ENCODE peak calls at places on chromosomes 2 and 18, in four cellular contexts. Q is body of pancreas, D is IMR-90, Z is choroid plexus epithelial cell. W is an unnamed sample.

GRCh38 chr2:14677039-14677438 is 44.5 kb downstream of the LRATD1 start:
- DNase-seq in Q (no peak), D (no peak), Z (no peak), W (no peak)

GRCh38 chr2:69700381-69700780 is 41.6 kb upstream of the ANXA4 start:
- DNase-seq in Q (no peak), D (no peak), Z (no peak), W (no peak)

GRCh38 chr2:206784559-206785353 is 19.4 kb downstream of the FASTKD2 start:
- DNase-seq in Q (no peak), D (no peak), Z (no peak), W (no peak)

GRCh38 chr18:35415511-35416427 is 38.6 kb upstream of the ZNF396 start:
- DNase-seq in Q (no peak), D (peak), Z (peak), W (no peak)

GRCh38 chr2:234952270-234953115 is 676 bp downstream of the SH3BP4 start:
- DNase-seq in Q (peak), D (no peak), Z (no peak), W (peak)

GRCh38 chr2:98063289-98063688 is 23.7 kb upstream of the VWA3B start:
- DNase-seq in Q (no peak), D (no peak), Z (no peak), W (no peak)

GRCh38 chr2:112701092-112701491 is 19.7 kb upstream of the NT5DC4 start:
- DNase-seq in Q (no peak), D (peak), Z (no peak), W (no peak)

GRCh38 chr2:1863386-1863785 is 119.1 kb upstream of the PXDN start:
- DNase-seq in Q (no peak), D (no peak), Z (no peak), W (no peak)

GRCh38 chr2:226179010-226179409 is 620.6 kb downstream of the IRS1 start:
- DNase-seq in Q (no peak), D (no peak), Z (no peak), W (no peak)

GRCh38 chr2:144801766-144802165 is 281.8 kb upstream of the ZEB2 start:
- DNase-seq in Q (no peak), D (peak), Z (peak), W (no peak)

DNA sequence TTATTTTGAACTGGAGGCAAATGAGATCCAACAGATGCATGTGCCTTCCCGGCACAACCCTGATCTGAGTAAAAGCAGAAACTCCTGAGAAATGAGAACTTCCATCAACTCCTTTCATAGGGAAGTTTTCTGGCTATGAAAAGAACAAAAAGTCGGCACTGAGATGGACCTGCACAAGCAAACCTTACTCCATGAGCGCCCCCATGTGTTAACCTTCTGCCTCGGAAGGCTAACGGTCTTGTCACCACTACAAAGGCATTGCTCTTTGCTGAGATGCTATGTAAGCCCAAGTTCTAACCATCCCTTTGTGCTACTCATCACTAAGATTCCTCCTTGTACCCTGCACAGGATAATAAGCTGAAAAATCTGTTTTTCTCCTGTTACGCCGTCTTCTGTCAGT is 57.3 kb upstream of the SULT1C3 start:
- DNase-seq in Q (no peak), D (no peak), Z (peak), W (peak)
- TF ChIP-seq CTCF in Q (no peak), D (no peak), Z (peak), W (peak)

DNA sequence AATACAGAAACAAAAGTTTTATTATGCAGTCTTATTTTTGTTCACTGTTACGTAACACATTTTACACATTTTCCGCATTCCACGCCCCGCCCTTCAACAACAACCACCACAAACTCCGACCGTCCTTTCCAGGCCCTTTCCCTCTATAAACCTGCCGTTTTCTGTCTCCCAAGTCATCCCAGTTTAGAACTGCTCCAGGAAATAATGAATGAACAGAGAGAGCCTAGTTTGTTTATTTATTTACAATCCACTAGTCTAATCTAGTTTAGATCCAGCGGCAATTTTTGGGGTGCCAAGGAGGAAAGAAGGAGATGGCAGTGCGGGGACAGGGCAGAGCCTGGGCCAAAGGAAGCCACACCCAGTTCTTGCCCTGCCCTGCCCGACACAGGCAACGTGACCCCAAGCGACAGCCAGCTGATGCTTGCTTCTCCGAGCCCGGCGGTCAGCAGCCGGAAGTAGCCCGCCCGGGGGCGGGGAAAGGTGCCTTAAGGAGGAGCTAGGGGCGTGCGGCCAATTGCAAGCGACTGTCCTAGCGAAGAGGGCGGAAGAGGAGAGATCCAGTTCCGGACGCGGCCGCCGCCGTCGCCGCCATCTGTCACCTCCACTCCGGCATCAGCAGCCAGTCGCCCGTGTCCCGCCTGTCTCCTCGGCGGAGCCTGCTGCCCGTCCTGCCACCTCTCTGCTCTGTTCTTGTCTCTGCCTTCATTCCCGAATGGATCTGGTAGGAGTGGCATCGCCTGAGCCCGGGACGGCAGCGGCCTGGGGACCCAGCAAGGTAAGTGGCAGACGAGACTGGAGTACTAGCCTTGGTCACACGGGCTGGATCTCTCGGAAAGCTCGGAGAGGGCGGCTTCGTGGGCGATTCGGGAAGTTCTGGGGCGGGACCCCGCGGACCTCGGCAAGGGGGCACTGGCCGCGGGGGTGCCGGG is at the start of gene RIOK3:
- DNase-seq in Q (peak), D (peak), Z (peak), W (peak)
- TF ChIP-seq CTCF in Q (peak), D (no peak), Z (no peak), W (no peak)

GRCh38 chr18:55475467-55475866 is 112.5 kb downstream of the TCF4 start:
- DNase-seq in Q (no peak), D (no peak), Z (no peak), W (no peak)

GRCh38 chr18:55479656-55480420 is 108.2 kb downstream of the TCF4 start:
- DNase-seq in Q (no peak), D (no peak), Z (no peak), W (no peak)

GRCh38 chr18:55475916-55476315 is 112.1 kb downstream of the TCF4 start:
- DNase-seq in Q (no peak), D (no peak), Z (no peak), W (no peak)

GRCh38 chr18:55478301-55478660 is 109.7 kb downstream of the TCF4 start:
- DNase-seq in Q (no peak), D (peak), Z (no peak), W (no peak)

DNA sequence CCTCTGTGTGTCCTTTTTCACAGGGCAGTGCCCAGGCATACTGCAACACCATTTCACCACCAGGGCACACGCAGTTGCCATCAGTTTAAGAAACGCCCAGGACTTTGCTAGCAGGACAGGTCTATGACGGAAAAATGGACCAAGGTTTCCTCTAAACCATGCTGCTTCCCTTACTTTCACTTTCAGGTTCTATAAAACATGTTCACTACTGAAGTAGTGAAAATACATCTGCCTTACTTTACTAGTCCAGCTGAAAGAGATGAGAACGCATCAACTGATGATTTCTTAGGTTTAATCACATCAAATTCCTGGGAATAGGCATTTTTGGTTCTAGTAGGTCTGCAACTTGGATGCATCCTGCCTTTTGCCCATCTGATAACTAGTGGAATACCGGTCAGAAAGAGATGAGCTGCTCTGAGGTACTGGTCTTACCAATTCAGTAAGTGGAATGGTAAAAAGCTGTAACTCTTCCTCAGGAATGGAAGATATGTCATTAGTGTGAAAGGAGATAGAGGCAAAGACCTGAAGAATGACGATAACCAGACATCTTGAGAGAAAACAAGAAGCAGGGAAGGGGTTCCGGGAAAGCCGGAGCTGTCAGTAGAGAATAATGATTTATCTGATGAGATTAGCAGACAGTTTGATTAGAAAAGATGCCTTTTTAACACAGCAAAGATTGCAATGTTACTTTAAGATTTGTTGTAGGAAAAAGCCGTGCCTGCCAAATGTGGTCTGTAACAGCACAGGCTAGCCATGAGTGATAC is 110.3 kb downstream of the TCF4 start:
- DNase-seq in Q (peak), D (peak), Z (peak), W (peak)
- TF ChIP-seq CTCF in Q (peak), D (no peak), Z (peak), W (no peak)

GRCh38 chr2:204473224-204473623 is 72.1 kb upstream of the PARD3B start:
- DNase-seq in Q (no peak), D (no peak), Z (no peak), W (no peak)
- TF ChIP-seq CTCF in Q (no peak), D (no peak), Z (no peak), W (no peak)

GRCh38 chr2:167212054-167212648 is 323.9 kb downstream of the XIRP2 start:
- DNase-seq in Q (peak), D (peak), Z (peak), W (peak)
- TF ChIP-seq CTCF in Q (peak), D (peak), Z (peak), W (peak)

DNA sequence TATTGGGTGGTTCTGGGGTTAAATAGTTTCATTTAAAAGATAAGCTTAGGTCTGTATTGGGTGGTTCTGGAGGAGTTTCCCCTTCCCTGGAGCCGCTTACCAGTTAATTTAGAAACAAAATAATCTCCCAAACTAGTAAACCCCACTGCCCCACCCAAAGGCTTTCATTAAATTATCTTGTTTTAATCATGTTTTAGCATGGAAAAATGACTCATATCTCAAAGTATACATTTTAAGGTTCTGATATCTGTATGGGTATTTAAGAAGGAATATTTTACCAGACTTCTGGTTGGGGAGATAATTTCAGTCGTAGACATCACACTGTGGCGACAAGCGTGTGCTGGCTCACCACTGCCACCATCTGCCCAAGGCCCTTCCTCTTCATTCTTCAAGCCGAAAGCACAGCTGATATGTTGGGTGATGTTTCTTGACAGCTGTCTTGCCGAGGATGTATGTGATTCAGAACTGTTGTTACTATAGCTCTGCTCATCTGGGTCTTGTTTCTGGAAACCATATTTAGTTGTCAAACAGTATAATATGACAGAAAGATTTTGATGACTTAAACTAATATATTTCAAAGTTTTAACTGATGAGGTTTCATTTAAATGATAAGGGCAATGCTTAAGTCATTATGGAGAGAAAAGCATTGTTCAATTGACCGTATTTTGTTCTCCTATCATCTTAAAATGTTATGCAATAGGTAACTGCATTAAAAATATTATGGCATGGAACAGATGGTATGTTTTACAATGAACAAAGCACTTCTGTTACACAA is 5.1 kb downstream of the FIGLA start:
- DNase-seq in Q (no peak), D (no peak), Z (peak), W (peak)
- TF ChIP-seq CTCF in Q (peak), D (no peak), Z (peak), W (peak)

DNA sequence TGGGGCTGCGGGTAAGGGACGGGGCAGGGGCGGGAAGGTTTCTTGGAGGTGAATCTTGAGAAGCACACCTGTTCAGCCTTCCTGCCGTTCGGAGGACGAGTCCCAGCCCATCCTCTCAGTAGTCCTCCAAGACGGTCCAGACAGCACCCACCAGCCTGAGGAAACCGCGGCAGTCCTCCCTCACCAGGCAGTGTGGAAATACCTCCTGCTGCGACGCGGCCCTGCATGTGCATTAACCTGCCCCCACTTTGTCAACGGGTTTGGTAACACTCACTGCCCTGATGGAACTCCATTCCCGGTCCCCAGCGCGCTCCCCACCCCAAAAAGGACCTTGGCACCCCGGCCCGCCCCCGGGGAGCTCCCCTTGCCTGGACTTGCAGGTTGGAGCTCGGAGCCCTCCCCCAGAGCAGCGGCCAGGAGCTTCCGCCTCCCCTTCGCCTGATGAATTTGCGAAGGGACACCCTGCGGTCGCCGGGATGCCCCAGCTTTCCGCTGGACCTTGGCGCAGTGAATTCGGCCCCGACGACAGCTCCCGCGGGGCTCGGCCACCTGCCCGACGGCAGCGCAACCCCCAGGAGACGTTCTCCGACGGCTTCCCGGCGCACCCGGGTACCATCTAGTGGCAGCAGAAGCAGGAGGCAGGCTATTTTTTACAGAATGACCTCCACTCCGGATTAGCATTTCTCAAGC is 31.5 kb downstream of the ACVR1C start:
- DNase-seq in Q (peak), D (peak), Z (peak), W (peak)
- TF ChIP-seq CTCF in Q (peak), D (peak), Z (peak), W (no peak)

GRCh38 chr18:47036298-47036874 is 965 bp upstream of the ELOA2 start:
- DNase-seq in Q (no peak), D (peak), Z (peak), W (peak)
- TF ChIP-seq CTCF in Q (peak), D (peak), Z (peak), W (peak)

GRCh38 chr18:12518326-12518725 is 110.6 kb downstream of the PRELID3A start:
- DNase-seq in Q (no peak), D (peak), Z (peak), W (no peak)
- TF ChIP-seq CTCF in Q (no peak), D (no peak), Z (no peak), W (no peak)

DNA sequence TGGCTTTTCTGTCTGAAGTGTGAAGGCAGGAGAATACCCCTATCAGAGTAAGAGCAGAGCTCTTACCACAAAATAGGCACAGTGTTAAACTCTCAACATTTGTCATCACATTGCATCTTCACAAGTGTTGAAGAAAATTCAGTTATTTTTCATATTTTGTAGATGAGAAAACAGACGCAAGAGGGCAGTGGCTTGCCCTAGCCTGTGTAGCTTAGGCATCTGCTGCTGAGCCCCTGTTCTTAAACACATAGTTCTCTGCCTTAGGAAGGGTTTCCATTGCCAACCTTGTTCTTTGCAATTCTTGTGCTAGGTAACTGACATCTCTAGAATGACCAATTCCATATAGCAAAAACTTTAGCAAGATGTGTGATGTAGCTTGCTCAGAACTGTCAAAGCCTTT is 112.7 kb upstream of the RMDN2 start:
- DNase-seq in Q (no peak), D (no peak), Z (peak), W (no peak)
- TF ChIP-seq CTCF in Q (no peak), D (peak), Z (peak), W (no peak)